ENCODE peak calls at places on chromosomes 6 and 20, in five cellular contexts. One of them, this sample, is unnamed.

GRCh38 chr6:34301408-34301807 is 52.6 kb upstream of the SMIM29 start:
- DNase-seq in sigmoid colon: peak; percentile 74
- DNase-seq in GM12878: no peak
- DNase-seq in endothelial cell of umbilical vein: peak; percentile 66
- DNase-seq in GM12892: no peak
- DNase-seq in this sample: no peak

GRCh38 chr6:170179925-170180324 is 111.0 kb downstream of the DLL1 start:
- DNase-seq in sigmoid colon: no peak
- DNase-seq in GM12878: no peak
- DNase-seq in endothelial cell of umbilical vein: no peak
- DNase-seq in GM12892: no peak
- DNase-seq in this sample: no peak

GRCh38 chr6:165426892-165427291 is 117.5 kb upstream of the C6orf118 start:
- DNase-seq in sigmoid colon: no peak
- DNase-seq in GM12878: no peak
- DNase-seq in endothelial cell of umbilical vein: no peak
- DNase-seq in GM12892: no peak
- DNase-seq in this sample: no peak

GRCh38 chr6:32439708-32440214 is at the start of gene HLA-DRA:
- DNase-seq in sigmoid colon: no peak
- DNase-seq in GM12878: peak; percentile 99
- DNase-seq in endothelial cell of umbilical vein: peak; percentile 81
- DNase-seq in GM12892: no peak
- DNase-seq in this sample: peak; percentile 90

GRCh38 chr6:34332255-34333198 is 59.9 kb downstream of the NUDT3 start:
- DNase-seq in sigmoid colon: no peak
- DNase-seq in GM12878: no peak
- DNase-seq in endothelial cell of umbilical vein: no peak
- DNase-seq in GM12892: no peak
- DNase-seq in this sample: no peak

GRCh38 chr6:170087946-170088348 is 202.9 kb downstream of the DLL1 start:
- DNase-seq in sigmoid colon: peak; percentile 63
- DNase-seq in GM12878: peak; percentile 23
- DNase-seq in endothelial cell of umbilical vein: no peak
- DNase-seq in GM12892: peak; percentile 68
- DNase-seq in this sample: no peak

GRCh38 chr6:157615411-157615763 is 207.7 kb upstream of the SNX9 start:
- DNase-seq in sigmoid colon: no peak
- DNase-seq in GM12878: no peak
- DNase-seq in endothelial cell of umbilical vein: peak; percentile 35
- DNase-seq in GM12892: no peak
- DNase-seq in this sample: no peak

GRCh38 chr6:125114248-125114858 is 39.2 kb upstream of the TPD52L1 start:
- DNase-seq in sigmoid colon: peak; percentile 72
- DNase-seq in GM12878: no peak
- DNase-seq in endothelial cell of umbilical vein: peak; percentile 69
- DNase-seq in GM12892: no peak
- DNase-seq in this sample: peak; percentile 62

GRCh38 chr6:5657684-5658429 is 348.9 kb downstream of the NRN1 start:
- DNase-seq in sigmoid colon: no peak
- DNase-seq in GM12878: no peak
- DNase-seq in endothelial cell of umbilical vein: no peak
- DNase-seq in GM12892: no peak
- DNase-seq in this sample: no peak

GRCh38 chr20:63951398-63952209 is 4.6 kb downstream of the UCKL1 start:
- DNase-seq in sigmoid colon: no peak
- DNase-seq in GM12878: no peak
- DNase-seq in endothelial cell of umbilical vein: no peak
- DNase-seq in GM12892: no peak
- DNase-seq in this sample: no peak

GRCh38 chr20:6051505-6051904 is 2.4 kb downstream of the LRRN4 start:
- DNase-seq in sigmoid colon: no peak
- DNase-seq in GM12878: no peak
- DNase-seq in endothelial cell of umbilical vein: peak; percentile 15
- DNase-seq in GM12892: no peak
- DNase-seq in this sample: peak; percentile 38

GRCh38 chr6:153103256-153103655 is 27.8 kb downstream of the RGS17 start:
- DNase-seq in sigmoid colon: no peak
- DNase-seq in GM12878: no peak
- DNase-seq in endothelial cell of umbilical vein: no peak
- DNase-seq in GM12892: no peak
- DNase-seq in this sample: no peak

GRCh38 chr6:143675946-143676345 is 1.8 kb upstream of the PHACTR2 start:
- DNase-seq in sigmoid colon: no peak
- DNase-seq in GM12878: no peak
- DNase-seq in endothelial cell of umbilical vein: no peak
- DNase-seq in GM12892: no peak
- DNase-seq in this sample: no peak

GRCh38 chr20:6162239-6162638 is 39.4 kb upstream of the FERMT1 start:
- DNase-seq in sigmoid colon: peak; percentile 80
- DNase-seq in GM12878: no peak
- DNase-seq in endothelial cell of umbilical vein: no peak
- DNase-seq in GM12892: no peak
- DNase-seq in this sample: no peak

GRCh38 chr6:72032056-72032455 is 145.7 kb downstream of the RIMS1 start:
- DNase-seq in sigmoid colon: no peak
- DNase-seq in GM12878: no peak
- DNase-seq in endothelial cell of umbilical vein: no peak
- DNase-seq in GM12892: no peak
- DNase-seq in this sample: no peak

GRCh38 chr6:114096553-114097172 is 125.7 kb upstream of the HDAC2 start:
- DNase-seq in sigmoid colon: no peak
- DNase-seq in GM12878: no peak
- DNase-seq in endothelial cell of umbilical vein: peak; percentile 30
- DNase-seq in GM12892: no peak
- DNase-seq in this sample: peak; percentile 79

GRCh38 chr6:118307581-118307980 is 240.5 kb upstream of the PLN start:
- DNase-seq in sigmoid colon: no peak
- DNase-seq in GM12878: no peak
- DNase-seq in endothelial cell of umbilical vein: no peak
- DNase-seq in GM12892: no peak
- DNase-seq in this sample: no peak

GRCh38 chr6:100281471-100281878 is 183.2 kb downstream of the SIM1 start:
- DNase-seq in sigmoid colon: no peak
- DNase-seq in GM12878: no peak
- DNase-seq in endothelial cell of umbilical vein: no peak
- DNase-seq in GM12892: no peak
- DNase-seq in this sample: peak; percentile 74

DNA sequence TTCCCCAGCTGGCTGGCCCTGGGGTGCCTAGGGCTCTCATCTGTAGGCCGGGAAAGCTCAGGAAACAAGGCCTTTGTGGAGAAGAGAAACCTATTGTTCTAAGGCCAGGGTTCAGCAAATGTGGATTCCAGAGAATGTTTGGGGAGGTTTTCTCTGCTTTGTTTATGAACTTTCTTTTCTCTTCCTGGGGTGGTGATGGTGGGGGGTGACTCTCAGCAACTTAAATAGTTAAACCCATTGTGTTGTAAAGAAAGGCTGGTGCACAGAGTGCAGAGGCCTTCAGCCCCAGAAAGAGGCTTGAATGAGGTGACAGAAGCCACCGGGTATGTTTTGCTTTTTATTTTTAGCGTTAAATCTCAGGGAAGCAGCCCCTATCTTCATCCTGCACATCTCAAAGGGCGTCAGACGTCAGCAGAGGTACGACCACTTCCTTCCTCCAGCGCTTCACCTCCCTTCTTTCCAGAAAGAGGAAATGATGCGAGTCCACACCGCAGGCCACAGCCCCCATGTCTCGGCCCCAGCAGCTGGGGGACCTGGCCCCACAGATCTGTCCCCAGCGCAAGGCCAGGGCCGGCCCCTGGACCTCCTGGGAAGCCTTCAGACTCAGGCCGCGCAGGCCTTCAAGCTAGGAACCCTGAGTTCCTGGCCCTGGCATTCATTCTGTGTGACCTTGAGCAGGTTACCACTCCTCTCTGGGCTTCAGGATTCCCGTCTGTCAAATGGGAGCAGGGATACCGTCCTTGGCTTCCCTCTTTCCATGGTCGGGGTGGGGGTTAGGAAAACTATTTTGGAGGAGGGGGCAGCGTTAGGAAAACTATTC is 605 bp upstream of the PPP1R16B start:
- DNase-seq in sigmoid colon: no peak
- DNase-seq in GM12878: peak; percentile 65
- DNase-seq in endothelial cell of umbilical vein: peak; percentile 96
- DNase-seq in GM12892: peak; percentile 40
- DNase-seq in this sample: peak; percentile 91
- TF ChIP-seq POLR2AphosphoS5 in sigmoid colon: no peak
- TF ChIP-seq POLR2AphosphoS5 in GM12878: peak; percentile 49
- TF ChIP-seq POLR2AphosphoS5 in endothelial cell of umbilical vein: no peak
- TF ChIP-seq POLR2AphosphoS5 in GM12892: no peak
- TF ChIP-seq POLR2AphosphoS5 in this sample: no peak

DNA sequence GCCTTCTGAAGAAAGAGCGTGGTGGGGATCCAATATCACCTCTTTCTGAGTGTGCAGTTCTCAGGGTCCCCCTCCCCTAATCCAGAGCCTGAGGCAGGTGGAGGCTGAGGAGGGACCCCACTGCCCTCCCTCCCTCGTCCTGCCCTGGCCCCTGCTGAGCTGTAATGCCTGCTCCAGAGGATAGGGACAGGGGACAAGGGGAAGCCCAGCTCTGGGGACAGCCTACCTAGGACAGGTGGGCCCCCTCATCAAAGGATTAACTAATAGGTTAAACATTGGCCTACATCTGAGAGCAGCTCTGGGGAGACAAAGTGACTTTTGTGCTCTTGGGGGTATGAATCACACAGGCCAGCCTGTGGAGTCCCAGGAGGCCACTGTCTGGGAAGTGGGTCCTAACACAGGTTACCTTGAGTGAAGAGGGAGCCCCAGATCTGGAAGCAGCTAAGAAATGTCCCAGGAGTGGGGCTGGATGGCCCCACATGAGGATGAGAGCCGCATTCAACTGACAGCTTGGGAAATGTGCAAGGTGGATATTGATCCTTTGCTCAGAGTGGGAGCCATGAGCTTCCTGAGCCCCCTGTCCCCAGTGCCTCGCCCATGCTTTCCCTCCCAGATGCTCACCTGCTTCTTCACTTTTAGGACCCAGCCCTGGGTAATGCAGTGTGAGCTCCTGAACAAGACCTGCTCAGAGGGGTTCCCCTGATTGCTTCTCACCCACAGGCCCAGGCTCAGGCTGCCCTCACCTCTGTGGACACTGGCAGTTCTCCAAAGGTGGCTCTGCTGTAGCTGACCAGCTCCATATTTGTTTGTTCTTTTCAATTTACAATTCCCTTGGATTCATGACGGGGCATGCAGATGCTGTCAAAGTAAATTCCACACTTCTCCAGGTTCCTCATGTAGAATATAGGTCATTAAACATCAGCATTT is 17.8 kb upstream of the CST9L start:
- DNase-seq in sigmoid colon: no peak
- DNase-seq in GM12878: no peak
- DNase-seq in endothelial cell of umbilical vein: no peak
- DNase-seq in GM12892: no peak
- DNase-seq in this sample: no peak
- TF ChIP-seq POLR2AphosphoS5 in sigmoid colon: no peak
- TF ChIP-seq POLR2AphosphoS5 in GM12878: no peak
- TF ChIP-seq POLR2AphosphoS5 in endothelial cell of umbilical vein: no peak
- TF ChIP-seq POLR2AphosphoS5 in GM12892: no peak
- TF ChIP-seq POLR2AphosphoS5 in this sample: no peak

GRCh38 chr6:90459225-90459758 is 127.6 kb downstream of the MAP3K7 start:
- DNase-seq in sigmoid colon: no peak
- DNase-seq in GM12878: no peak
- DNase-seq in endothelial cell of umbilical vein: no peak
- DNase-seq in GM12892: no peak
- DNase-seq in this sample: no peak

GRCh38 chr6:90460067-90460466 is 126.8 kb downstream of the MAP3K7 start:
- DNase-seq in sigmoid colon: no peak
- DNase-seq in GM12878: no peak
- DNase-seq in endothelial cell of umbilical vein: no peak
- DNase-seq in GM12892: no peak
- DNase-seq in this sample: no peak

GRCh38 chr6:90457867-90458259 is 129.0 kb downstream of the MAP3K7 start:
- DNase-seq in sigmoid colon: no peak
- DNase-seq in GM12878: no peak
- DNase-seq in endothelial cell of umbilical vein: no peak
- DNase-seq in GM12892: no peak
- DNase-seq in this sample: no peak

GRCh38 chr6:90456001-90456400 is 130.9 kb downstream of the MAP3K7 start:
- DNase-seq in sigmoid colon: no peak
- DNase-seq in GM12878: no peak
- DNase-seq in endothelial cell of umbilical vein: no peak
- DNase-seq in GM12892: no peak
- DNase-seq in this sample: no peak

DNA sequence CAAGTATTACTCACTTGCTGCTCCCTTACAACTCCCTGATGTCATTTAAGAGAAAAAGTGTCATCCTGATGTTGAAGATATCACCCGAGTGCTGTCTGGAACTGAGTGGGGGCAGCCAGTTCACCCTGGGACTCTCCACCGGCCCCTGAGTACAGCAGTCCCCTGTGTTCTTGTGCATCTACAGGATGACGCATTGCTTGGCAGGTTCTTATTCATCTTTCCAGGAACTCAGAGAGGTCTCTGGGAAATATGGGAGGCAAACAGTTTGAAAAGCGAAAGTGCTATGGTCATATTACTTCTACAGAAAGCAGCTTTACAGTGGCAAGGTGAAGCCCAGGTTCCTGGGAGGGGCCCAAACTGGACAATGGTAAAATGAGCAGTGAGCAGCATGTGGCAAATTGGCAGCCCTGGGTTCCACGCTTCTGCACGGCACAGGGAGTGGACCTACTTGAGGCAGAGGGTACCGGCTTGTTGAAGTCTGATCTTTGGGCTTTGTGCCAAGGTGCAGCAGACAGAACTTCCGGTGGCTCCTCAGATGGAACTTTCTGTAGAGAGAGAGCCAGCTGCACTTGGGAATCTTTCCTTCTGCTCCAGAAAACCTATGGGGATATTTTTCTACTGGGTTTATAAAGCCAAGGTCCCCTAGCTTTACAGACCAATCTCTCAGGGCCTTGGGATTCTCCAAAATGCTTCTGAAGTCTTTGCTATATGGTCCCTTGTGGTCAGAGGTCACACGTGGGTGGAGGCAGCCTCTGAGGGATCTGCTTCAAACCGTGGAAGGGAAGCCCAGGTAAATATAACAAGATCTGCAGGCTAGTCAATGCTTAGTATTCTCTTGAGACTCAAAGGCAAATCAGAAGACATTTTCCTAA is 128.3 kb downstream of the MAP3K7 start:
- DNase-seq in sigmoid colon: no peak
- DNase-seq in GM12878: no peak
- DNase-seq in endothelial cell of umbilical vein: no peak
- DNase-seq in GM12892: no peak
- DNase-seq in this sample: no peak
- TF ChIP-seq POLR2AphosphoS5 in sigmoid colon: no peak
- TF ChIP-seq POLR2AphosphoS5 in GM12878: no peak
- TF ChIP-seq POLR2AphosphoS5 in endothelial cell of umbilical vein: no peak
- TF ChIP-seq POLR2AphosphoS5 in GM12892: no peak
- TF ChIP-seq POLR2AphosphoS5 in this sample: no peak

GRCh38 chr20:36542516-36543186 is 1.3 kb downstream of the MYL9 start:
- DNase-seq in sigmoid colon: peak; percentile 67
- DNase-seq in GM12878: no peak
- DNase-seq in endothelial cell of umbilical vein: no peak
- DNase-seq in GM12892: no peak
- DNase-seq in this sample: no peak

GRCh38 chr20:36540551-36541211 is 638 bp upstream of the MYL9 start:
- DNase-seq in sigmoid colon: peak; percentile 82
- DNase-seq in GM12878: no peak
- DNase-seq in endothelial cell of umbilical vein: no peak
- DNase-seq in GM12892: no peak
- DNase-seq in this sample: peak; percentile 50

GRCh38 chr20:36541227-36542018 is at the start of gene MYL9:
- DNase-seq in sigmoid colon: peak; percentile 99
- DNase-seq in GM12878: no peak
- DNase-seq in endothelial cell of umbilical vein: peak; percentile 43
- DNase-seq in GM12892: peak; percentile 67
- DNase-seq in this sample: peak; percentile 75

GRCh38 chr20:36542019-36542488 is 735 bp downstream of the MYL9 start:
- DNase-seq in sigmoid colon: peak; percentile 89
- DNase-seq in GM12878: no peak
- DNase-seq in endothelial cell of umbilical vein: peak; percentile 26
- DNase-seq in GM12892: no peak
- DNase-seq in this sample: peak; percentile 78

GRCh38 chr20:36538026-36538764 is 3.1 kb upstream of the MYL9 start:
- DNase-seq in sigmoid colon: peak; percentile 68
- DNase-seq in GM12878: no peak
- DNase-seq in endothelial cell of umbilical vein: peak; percentile 86
- DNase-seq in GM12892: no peak
- DNase-seq in this sample: no peak
- TF ChIP-seq POLR2AphosphoS5 in sigmoid colon: peak; percentile 39
- TF ChIP-seq POLR2AphosphoS5 in GM12878: no peak
- TF ChIP-seq POLR2AphosphoS5 in endothelial cell of umbilical vein: no peak
- TF ChIP-seq POLR2AphosphoS5 in GM12892: no peak
- TF ChIP-seq POLR2AphosphoS5 in this sample: no peak